ENCODE peak calls at places on chromosome 11, in four cellular contexts. V is cardiac muscle cell, C is activated T-cell treated with anti-CD3 and anti-CD28 coated beads for 1 hour, N is ACHN. I is an unnamed sample.

GRCh38 chr11:4697583-4697982 is at the start of gene OR51E2:
- DNase-seq in V (no peak), C (no peak), N (no peak), I (no peak)

GRCh38 chr11:130815074-130815802 is 101.0 kb downstream of the SNX19 start:
- DNase-seq in V (no peak), C (no peak), N (peak; percentile 74), I (no peak)

GRCh38 chr11:47373876-47374820 is 4.2 kb downstream of the SPI1 start:
- DNase-seq in V (peak; percentile 89), C (peak; percentile 90), N (peak; percentile 74), I (peak; percentile 84)

GRCh38 chr11:82899191-82899820 is 924 bp downstream of the PRCP start:
- DNase-seq in V (no peak), C (no peak), N (no peak), I (peak; percentile 11)

GRCh38 chr11:8292351-8292750 is 28.7 kb upstream of the LMO1 start:
- DNase-seq in V (no peak), C (no peak), N (no peak), I (no peak)

GRCh38 chr11:75667268-75667830 is 1.5 kb downstream of the MAP6 start:
- DNase-seq in V (peak; percentile 52), C (no peak), N (no peak), I (no peak)

GRCh38 chr11:35146074-35146521 is 7.1 kb downstream of the CD44 start:
- DNase-seq in V (no peak), C (peak; percentile 54), N (no peak), I (peak; percentile 73)

GRCh38 chr11:113106507-113106906 is 145.3 kb downstream of the NCAM1 start:
- DNase-seq in V (no peak), C (no peak), N (peak; percentile 36), I (no peak)

GRCh38 chr11:128828350-128828749 is 38.7 kb downstream of the KCNJ1 start:
- DNase-seq in V (no peak), C (no peak), N (no peak), I (no peak)

GRCh38 chr11:47413908-47414684 is 5.7 kb downstream of the SLC39A13 start:
- DNase-seq in V (no peak), C (no peak), N (no peak), I (no peak)

GRCh38 chr11:61488651-61489291 is 19.8 kb upstream of the LRRC10B start:
- DNase-seq in V (peak; percentile 42), C (no peak), N (no peak), I (no peak)

GRCh38 chr11:65471410-65471762 is 27.5 kb upstream of the MALAT1 start:
- DNase-seq in V (peak; percentile 81), C (no peak), N (peak; percentile 81), I (peak; percentile 23)

GRCh38 chr11:122177238-122177637 is 61.2 kb upstream of the BLID start:
- DNase-seq in V (no peak), C (no peak), N (no peak), I (no peak)

GRCh38 chr11:121389651-121390050 is 62.5 kb upstream of the SORL1 start:
- DNase-seq in V (peak; percentile 87), C (no peak), N (no peak), I (no peak)

GRCh38 chr11:38384568-38384967 is 1786.5 kb upstream of the RAG2 start:
- DNase-seq in V (no peak), C (no peak), N (no peak), I (no peak)

GRCh38 chr11:102552447-102553200 is 22.1 kb upstream of the MMP7 start:
- DNase-seq in V (peak; percentile 12), C (no peak), N (peak; percentile 64), I (no peak)

GRCh38 chr11:75073459-75074190 is 23.1 kb downstream of the OR2AT4 start:
- DNase-seq in V (peak; percentile 1), C (no peak), N (no peak), I (no peak)

GRCh38 chr11:64935634-64936081 is at the start of gene GPHA2:
- DNase-seq in V (peak; percentile 81), C (no peak), N (no peak), I (no peak)

GRCh38 chr11:130638048-130638447 is 189.6 kb downstream of the ADAMTS15 start:
- DNase-seq in V (no peak), C (no peak), N (no peak), I (no peak)

GRCh38 chr11:85236211-85236610 is 390.9 kb downstream of the DLG2 start:
- DNase-seq in V (no peak), C (no peak), N (no peak), I (no peak)

GRCh38 chr11:97850726-97851125 is 1170.0 kb upstream of the CNTN5 start:
- DNase-seq in V (no peak), C (no peak), N (no peak), I (no peak)

GRCh38 chr11:114059984-114060401 is 482 bp downstream of the ZBTB16 start:
- DNase-seq in V (peak; percentile 53), C (peak; percentile 13), N (no peak), I (no peak)

GRCh38 chr11:119207607-119208006 is 1.5 kb downstream of the CBL start:
- DNase-seq in V (no peak), C (no peak), N (no peak), I (no peak)

GRCh38 chr11:19679952-19680823 is 32.4 kb upstream of the NAV2 start:
- DNase-seq in V (peak; percentile 25), C (no peak), N (peak; percentile 95), I (no peak)

GRCh38 chr11:15493066-15493465 is 378.3 kb downstream of the INSC start:
- DNase-seq in V (no peak), C (no peak), N (no peak), I (no peak)

GRCh38 chr11:6387811-6388599 is 2.3 kb upstream of the SMPD1 start:
- DNase-seq in V (no peak), C (no peak), N (peak; percentile 80), I (no peak)

GRCh38 chr11:2929880-2930704 is 872 bp upstream of the PHLDA2 start:
- DNase-seq in V (no peak), C (no peak), N (peak; percentile 49), I (peak; percentile 41)

GRCh38 chr11:123145220-123145619 is 49.8 kb downstream of the CLMP start:
- DNase-seq in V (no peak), C (no peak), N (peak; percentile 83), I (no peak)

GRCh38 chr11:97814325-97814959 is 1206.3 kb upstream of the CNTN5 start:
- DNase-seq in V (no peak), C (no peak), N (no peak), I (no peak)

GRCh38 chr11:70476669-70477068 is 78.3 kb downstream of the CTTN start:
- DNase-seq in V (no peak), C (no peak), N (no peak), I (no peak)

GRCh38 chr11:65132988-65133700 is 1.2 kb downstream of the SYVN1 start:
- DNase-seq in V (no peak), C (no peak), N (no peak), I (no peak)

I was measured in naive thymus-derived CD8-positive, alpha-beta T cell.